ENCODE peak calls at places on chromosomes 7 and 10, in four cellular contexts. Y is thoracic aorta, E is IMR-90, R is hepatocyte. K is an unnamed sample.

GRCh38 chr7:138186951-138187351 is 110.7 kb downstream of the AKR1D1 start:
- DNase-seq in R (peak), E (peak), Y (no peak), K (peak)

GRCh38 chr10:75057680-75058079 is 53.8 kb upstream of the SAMD8 start:
- DNase-seq in E (no peak), R (no peak), Y (no peak), K (peak)

GRCh38 chr10:71600856-71601255 is 118.7 kb downstream of the C10orf105 start:
- DNase-seq in Y (no peak), E (peak), R (no peak), K (peak)

GRCh38 chr7:135853008-135853407 is 104.4 kb upstream of the FAM180A start:
- DNase-seq in E (no peak), R (no peak), Y (no peak), K (no peak)

GRCh38 chr10:47057471-47057870 is 146.2 kb downstream of the PTPN20 start:
- DNase-seq in E (no peak), R (no peak), Y (no peak), K (no peak)

GRCh38 chr7:34048445-34048844 is 143.1 kb downstream of the BMPER start:
- DNase-seq in Y (no peak), E (peak), R (no peak), K (no peak)

GRCh38 chr7:105863876-105864275 is 12.5 kb downstream of the ATXN7L1 start:
- DNase-seq in Y (no peak), R (no peak), E (no peak), K (no peak)

GRCh38 chr10:131946321-131946751 is 35.4 kb downstream of the BNIP3 start:
- DNase-seq in R (no peak), E (peak), Y (no peak), K (peak)

GRCh38 chr7:55545496-55545895 is 26.8 kb downstream of the VOPP1 start:
- DNase-seq in R (no peak), Y (no peak), E (peak), K (peak)

DNA sequence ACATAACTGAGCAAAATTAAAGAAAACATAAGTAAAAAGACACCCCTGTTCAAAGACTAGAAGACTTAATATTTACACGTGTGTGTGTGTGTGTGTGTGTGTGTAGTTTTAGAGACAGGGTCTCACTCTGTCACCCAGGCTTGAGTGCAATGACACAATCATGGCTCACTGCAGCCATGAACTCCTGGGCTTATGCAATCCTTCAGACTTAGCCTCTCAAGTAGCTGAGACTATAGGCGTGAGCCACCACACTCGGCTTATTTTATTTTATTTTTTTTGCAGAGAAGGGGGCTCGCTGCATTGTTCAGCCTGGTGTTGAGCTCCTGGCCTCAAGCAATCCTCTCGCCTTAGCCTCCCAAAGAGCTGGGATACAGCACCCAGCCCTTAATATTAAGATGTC is 90.3 kb downstream of the JMJD1C start:
- DNase-seq in R (no peak), Y (no peak), E (no peak), K (no peak)
- H3K27ac ChIP-seq in R (no peak), Y (peak), E (no peak), K (no peak)

GRCh38 chr7:150875791-150876190 is 23.5 kb downstream of the AOC1 start:
- DNase-seq in E (no peak), R (no peak), Y (no peak), K (no peak)
- TF ChIP-seq CTCF in E (no peak), R (no peak), Y (no peak), K (peak)

DNA sequence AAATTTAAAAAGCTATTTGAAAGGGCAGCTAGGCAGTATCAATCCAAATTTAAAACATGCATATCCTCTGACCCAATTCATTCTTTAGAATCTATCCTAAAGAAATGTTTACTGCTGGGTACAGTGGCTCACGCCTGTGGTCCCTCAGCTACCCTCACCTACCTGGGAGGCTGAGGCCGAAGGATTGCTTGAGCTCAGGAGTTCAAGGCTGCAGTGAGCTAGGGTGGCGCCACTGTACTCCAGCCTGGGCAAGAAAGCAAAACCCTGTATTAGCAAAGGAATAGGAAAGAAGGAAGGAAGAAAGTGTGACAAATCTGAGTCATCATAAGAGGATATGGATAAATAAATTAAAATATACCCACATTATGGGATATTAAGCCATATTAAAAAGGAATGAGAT is 36.3 kb downstream of the C7orf33 start:
- DNase-seq in R (no peak), E (no peak), Y (no peak), K (no peak)
- H3K27ac ChIP-seq in R (no peak), E (no peak), Y (no peak), K (no peak)

DNA sequence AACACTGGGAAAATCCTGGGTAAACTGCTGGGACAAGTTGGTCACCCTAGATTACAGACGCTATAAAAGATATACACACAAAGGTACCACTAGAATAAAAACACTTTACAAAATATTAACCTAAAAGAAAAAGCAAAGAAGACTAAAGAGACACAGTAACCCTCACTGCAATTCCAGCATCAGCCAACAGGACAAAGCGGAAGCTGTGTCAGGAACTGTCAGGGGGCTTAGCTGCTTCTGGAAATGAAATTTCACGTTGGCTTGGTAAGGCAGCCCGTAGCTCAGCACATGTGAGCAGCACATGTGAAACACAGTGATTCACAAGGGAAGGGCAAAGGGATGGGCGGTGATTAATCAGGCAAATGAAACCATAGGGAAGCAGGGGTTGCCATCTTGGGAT is 195.3 kb downstream of the MGMT start:
- DNase-seq in Y (no peak), R (no peak), E (no peak), K (no peak)
- TF ChIP-seq CTCF in Y (no peak), R (no peak), E (no peak), K (no peak)

DNA sequence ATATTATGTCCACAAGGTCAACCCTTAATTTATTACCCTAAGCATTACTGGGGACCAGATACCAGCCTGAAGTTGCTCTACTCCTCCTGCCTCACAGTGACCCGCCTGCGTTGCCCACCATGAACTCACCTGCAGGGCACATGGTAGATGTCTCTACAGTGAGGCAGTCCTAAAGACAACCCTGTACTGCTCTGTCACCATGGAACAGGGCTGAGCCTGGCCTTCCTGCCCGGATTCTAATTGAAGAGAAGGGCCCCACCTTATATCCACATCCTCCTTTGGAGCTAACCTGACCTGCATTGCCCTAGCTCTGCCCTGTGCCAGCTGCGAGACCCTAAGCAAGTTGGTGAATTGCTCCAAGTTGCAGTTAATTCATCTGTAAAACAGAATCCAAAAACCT is 4.1 kb downstream of the SH3PXD2A start:
- DNase-seq in R (no peak), Y (no peak), E (no peak), K (no peak)
- H3K27ac ChIP-seq in R (no peak), Y (no peak), E (no peak), K (peak)

DNA sequence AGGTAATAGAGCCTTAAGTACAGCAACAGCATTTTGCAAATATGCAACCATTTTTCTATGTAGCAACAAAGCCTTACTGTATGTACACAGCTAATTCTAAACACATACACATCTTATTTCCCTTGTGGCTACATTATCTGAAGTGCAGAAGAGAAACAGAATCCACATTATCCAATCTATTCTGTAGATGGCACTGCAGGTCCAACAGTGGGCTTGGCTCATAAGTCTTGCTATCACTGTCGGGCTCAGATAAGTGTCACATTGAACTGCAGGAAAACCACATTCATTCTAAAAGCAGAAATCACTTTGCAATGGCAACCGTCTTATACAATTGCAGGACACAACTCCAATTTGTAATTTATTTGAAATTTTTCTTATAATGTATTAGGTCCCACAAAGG is 109.8 kb upstream of the NOBOX start:
- DNase-seq in Y (no peak), E (no peak), R (peak), K (peak)
- TF ChIP-seq CTCF in Y (peak), E (no peak), R (peak), K (no peak)

DNA sequence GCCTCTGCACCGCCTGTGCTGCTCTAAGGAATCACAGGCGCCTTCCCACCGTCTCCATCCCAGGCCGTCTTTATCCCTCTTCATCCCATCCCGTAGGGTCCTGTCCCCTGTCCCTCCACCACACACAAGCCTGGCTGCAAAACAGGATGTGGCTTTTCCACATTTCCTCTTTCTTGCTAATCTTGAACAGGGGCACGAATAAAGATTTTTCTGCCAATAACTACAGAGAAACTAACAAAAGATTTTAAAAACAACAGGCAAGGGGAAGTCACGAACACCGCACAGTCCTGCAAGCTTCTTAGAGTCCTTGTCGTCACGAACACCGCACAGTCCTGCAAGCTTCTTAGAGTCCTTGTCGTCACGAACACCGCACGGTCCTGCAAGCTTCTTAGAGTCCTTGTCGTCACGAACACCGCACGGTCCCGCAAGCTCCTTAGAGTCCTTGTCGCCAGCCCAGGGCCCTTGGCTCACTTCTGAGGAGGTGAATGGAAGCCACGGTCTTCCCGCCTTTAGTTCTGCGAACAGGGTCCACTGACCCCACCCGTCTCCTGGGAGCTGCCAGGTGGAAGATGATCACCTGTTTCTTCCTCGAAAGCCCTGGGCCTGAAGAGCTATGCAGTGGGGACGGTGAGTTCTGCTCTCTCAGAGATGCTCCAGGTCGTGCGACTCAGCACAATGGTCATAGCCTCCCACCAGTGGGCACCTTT is 10.3 kb upstream of the INSIG1 start:
- DNase-seq in R (no peak), Y (no peak), E (no peak), K (no peak)
- H3K27ac ChIP-seq in R (no peak), Y (no peak), E (no peak), K (no peak)

GRCh38 chr10:128633864-128634541 is 507.8 kb upstream of the MKI67 start:
- DNase-seq in R (peak), E (no peak), Y (no peak), K (no peak)
- TF ChIP-seq CTCF in R (peak), E (no peak), Y (no peak), K (no peak)

DNA sequence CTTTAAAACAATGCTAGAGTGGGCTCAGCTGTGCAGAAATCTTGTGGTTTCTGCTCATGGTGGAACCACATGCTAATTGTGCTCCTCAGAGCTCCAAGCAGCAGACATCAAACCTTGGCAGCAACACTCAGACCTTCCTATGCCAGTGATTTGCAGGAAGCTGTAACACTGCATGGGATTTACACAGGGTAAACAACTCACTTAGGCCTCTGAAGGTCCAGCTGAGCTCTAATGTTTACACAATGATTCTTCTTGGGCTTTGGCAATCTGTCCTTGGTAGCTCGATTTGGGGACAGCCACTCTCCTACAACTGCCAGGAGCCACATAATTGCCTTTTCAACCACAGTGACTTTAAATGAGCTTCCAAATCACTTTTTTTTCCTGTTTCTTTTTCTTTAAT is 97.7 kb upstream of the PDLIM1 start:
- DNase-seq in R (peak), E (no peak), Y (no peak), K (no peak)
- H3K27ac ChIP-seq in R (peak), E (no peak), Y (peak), K (no peak)

GRCh38 chr7:101557978-101558741 is 70.9 kb downstream of the MYL10 start:
- DNase-seq in R (no peak), Y (no peak), E (no peak), K (no peak)

GRCh38 chr7:101559586-101559985 is 69.5 kb downstream of the MYL10 start:
- DNase-seq in Y (no peak), E (no peak), R (no peak), K (no peak)

GRCh38 chr7:101557421-101557820 is 71.7 kb downstream of the MYL10 start:
- DNase-seq in R (no peak), Y (no peak), E (no peak), K (no peak)

GRCh38 chr7:101560856-101561255 is 68.2 kb downstream of the MYL10 start:
- DNase-seq in R (no peak), E (no peak), Y (no peak), K (no peak)

GRCh38 chr7:101558742-101559325 is 70.3 kb downstream of the MYL10 start:
- DNase-seq in R (no peak), E (no peak), Y (no peak), K (no peak)
- TF ChIP-seq CTCF in R (no peak), E (no peak), Y (no peak), K (no peak)